ENCODE peak calls at places on chromosomes 6 and 20, in nine cellular contexts. G is GM23338, L is neural progenitor cell, E is thoracic aorta, F is fibroblast of lung, Q is stomach, S is HL-60, W is psoas muscle, P is A549. A is an unnamed sample.

GRCh38 chr20:9342651-9343050 is 171.7 kb upstream of the LAMP5 start:
- DNase-seq in Q (no peak), S (no peak), G (no peak), W (no peak), F (no peak), L (no peak), E (no peak), P (no peak), A (no peak)

GRCh38 chr6:53786832-53787231 is 8.0 kb upstream of the LRRC1 start:
- DNase-seq in S (no peak), W (no peak), G (no peak), F (no peak), L (no peak), Q (no peak), E (no peak), P (no peak), A (no peak)

GRCh38 chr20:21507275-21508229 is 6.3 kb downstream of the NKX2-2 start:
- DNase-seq in Q (no peak), G (peak), S (no peak), P (no peak), W (no peak), E (no peak), L (peak), F (no peak), A (no peak)

GRCh38 chr20:14445310-14445709 is 107.9 kb upstream of the FLRT3 start:
- DNase-seq in P (peak), S (no peak), G (no peak), Q (no peak), L (no peak), F (peak), E (no peak), W (no peak), A (peak)

GRCh38 chr6:13877116-13877515 is 47.6 kb upstream of the RNF182 start:
- DNase-seq in G (no peak), Q (no peak), P (no peak), F (peak), W (no peak), E (no peak), L (no peak), S (no peak), A (no peak)

GRCh38 chr20:1467355-1468116 is 887 bp upstream of the NSFL1C start:
- DNase-seq in S (peak), F (no peak), L (peak), E (no peak), W (no peak), Q (peak), G (peak), P (no peak), A (no peak)

GRCh38 chr6:885051-885590 is 192.2 kb upstream of the EXOC2 start:
- DNase-seq in P (no peak), F (no peak), E (no peak), G (no peak), L (no peak), Q (no peak), S (peak), W (no peak), A (no peak)

GRCh38 chr6:18211338-18211737 is 53.0 kb downstream of the DEK start:
- DNase-seq in W (no peak), S (no peak), E (no peak), Q (no peak), L (no peak), G (no peak), P (no peak), F (no peak), A (no peak)

GRCh38 chr20:61959301-61959700 is 106.4 kb downstream of the TAF4 start:
- DNase-seq in L (peak), E (no peak), F (no peak), P (peak), S (no peak), Q (no peak), W (no peak), G (peak), A (peak)

GRCh38 chr6:3977875-3978711 is 100.8 kb downstream of the FAM217A start:
- DNase-seq in E (no peak), W (no peak), S (peak), F (peak), G (peak), Q (no peak), P (peak), L (peak), A (peak)

GRCh38 chr6:11938285-11938890 is 73.7 kb upstream of the HIVEP1 start:
- DNase-seq in P (no peak), F (peak), G (peak), Q (no peak), L (peak), W (no peak), S (peak), E (no peak), A (no peak)

GRCh38 chr20:45358282-45359068 is 4.5 kb upstream of the SYS1 start:
- DNase-seq in G (no peak), P (no peak), S (peak), Q (peak), W (peak), F (peak), L (no peak), E (peak), A (no peak)

GRCh38 chr20:10445758-10446157 is 10.7 kb downstream of the SLX4IP start:
- DNase-seq in Q (no peak), W (no peak), E (no peak), G (no peak), P (no peak), S (no peak), L (no peak), F (no peak), A (no peak)

GRCh38 chr6:78910611-78911134 is 43.3 kb downstream of the IRAK1BP1 start:
- DNase-seq in P (no peak), F (peak), L (peak), E (no peak), W (peak), G (peak), Q (no peak), S (peak), A (peak)

GRCh38 chr20:31968299-31969126 is 562 bp downstream of the XKR7 start:
- DNase-seq in E (no peak), P (peak), G (peak), Q (peak), F (peak), W (peak), S (peak), L (peak), A (peak)

GRCh38 chr20:31608256-31608980 is 3.3 kb downstream of the ID1 start:
- DNase-seq in P (peak), G (peak), F (peak), Q (peak), S (peak), E (no peak), L (peak), W (peak), A (peak)

GRCh38 chr6:1068068-1068467 is 243.8 kb upstream of the FOXQ1 start:
- DNase-seq in P (no peak), S (no peak), Q (no peak), E (no peak), L (no peak), G (no peak), F (peak), W (no peak), A (no peak)

GRCh38 chr20:35568645-35569044 is 26.8 kb downstream of the ERGIC3 start:
- DNase-seq in L (peak), S (no peak), W (peak), E (no peak), G (peak), Q (no peak), P (peak), F (no peak), A (peak)

GRCh38 chr6:127069659-127070279 is 48.7 kb upstream of the RSPO3 start:
- DNase-seq in P (peak), L (peak), W (no peak), E (no peak), Q (no peak), S (no peak), G (peak), F (peak), A (peak)

GRCh38 chr6:3888153-3888957 is 39.2 kb downstream of the FAM50B start:
- DNase-seq in E (no peak), L (no peak), W (peak), P (peak), S (no peak), F (no peak), Q (peak), G (no peak), A (no peak)

GRCh38 chr6:8462169-8462568 is 26.8 kb upstream of the SLC35B3 start:
- DNase-seq in Q (no peak), S (no peak), L (no peak), W (no peak), G (no peak), P (no peak), F (no peak), E (no peak), A (no peak)

GRCh38 chr6:48084201-48084600 is 26.8 kb downstream of the PTCHD4 start:
- DNase-seq in W (no peak), L (no peak), P (no peak), Q (no peak), F (no peak), G (no peak), S (no peak), E (no peak), A (no peak)

GRCh38 chr6:134317471-134318131 is at the start of gene SGK1:
- DNase-seq in F (peak), E (no peak), Q (no peak), L (peak), G (peak), S (no peak), P (no peak), W (no peak), A (peak)

GRCh38 chr6:41580690-41581089 is 34.5 kb downstream of the FOXP4 start:
- DNase-seq in G (no peak), F (no peak), L (no peak), Q (no peak), S (no peak), P (no peak), E (no peak), W (no peak), A (no peak)

GRCh38 chr6:13012271-13012670 is 295.7 kb downstream of the PHACTR1 start:
- DNase-seq in F (no peak), S (peak), P (no peak), W (no peak), Q (no peak), L (no peak), G (no peak), E (no peak), A (no peak)

GRCh38 chr6:16333580-16333979 is 95.2 kb downstream of the GMPR start:
- DNase-seq in W (no peak), E (no peak), P (no peak), S (no peak), G (no peak), F (peak), L (no peak), Q (no peak), A (peak)

GRCh38 chr20:60581606-60582005 is 623.4 kb downstream of the CDH26 start:
- DNase-seq in P (no peak), E (no peak), W (no peak), G (no peak), L (no peak), S (no peak), F (no peak), Q (no peak), A (no peak)

GRCh38 chr6:89930789-89931188 is 36.5 kb downstream of the GJA10 start:
- DNase-seq in Q (no peak), W (no peak), F (no peak), S (no peak), L (no peak), P (no peak), E (no peak), G (no peak), A (no peak)

GRCh38 chr6:139778113-139778512 is 403.7 kb upstream of the CITED2 start:
- DNase-seq in P (no peak), Q (no peak), F (no peak), W (no peak), L (peak), E (no peak), S (no peak), G (no peak), A (no peak)

GRCh38 chr6:107244742-107245470 is 129.6 kb upstream of the BEND3 start:
- DNase-seq in F (no peak), P (no peak), E (no peak), Q (no peak), W (no peak), L (no peak), S (no peak), G (no peak), A (no peak)

GRCh38 chr20:63402860-63403220 is 41.7 kb upstream of the CHRNA4 start:
- DNase-seq in F (no peak), G (no peak), S (no peak), P (no peak), Q (no peak), W (no peak), E (no peak), L (no peak), A (no peak)

GRCh38 chr6:39083111-39083702 is 31.8 kb downstream of the SAYSD1 start:
- DNase-seq in L (no peak), S (no peak), E (no peak), Q (no peak), F (no peak), G (no peak), W (no peak), P (no peak), A (no peak)

GRCh38 chr20:51422912-51423667 is 119.4 kb downstream of the NFATC2 start:
- DNase-seq in E (no peak), W (no peak), F (no peak), S (no peak), L (no peak), P (no peak), Q (no peak), G (no peak), A (no peak)

GRCh38 chr6:112311950-112312547 is 35.1 kb upstream of the RFPL4B start:
- DNase-seq in L (peak), S (no peak), E (no peak), P (peak), W (no peak), Q (no peak), G (peak), F (no peak), A (peak)

GRCh38 chr6:161354241-161354840 is 80.5 kb upstream of the AGPAT4 start:
- DNase-seq in P (no peak), E (no peak), F (no peak), G (peak), W (no peak), S (no peak), Q (no peak), L (no peak), A (no peak)

GRCh38 chr6:113011803-113012202 is 664.7 kb downstream of the RFPL4B start:
- DNase-seq in E (no peak), S (no peak), W (no peak), F (peak), L (no peak), Q (no peak), G (no peak), P (no peak), A (no peak)

GRCh38 chr20:59580208-59580980 is 23.9 kb upstream of the PHACTR3 start:
- DNase-seq in L (no peak), S (no peak), W (no peak), E (no peak), G (no peak), Q (no peak), P (no peak), F (no peak), A (no peak)

GRCh38 chr6:14540276-14540675 is 422.7 kb downstream of the CD83 start:
- DNase-seq in W (peak), L (peak), P (no peak), G (no peak), S (no peak), E (no peak), F (peak), Q (peak), A (no peak)

GRCh38 chr6:166720859-166721258 is 93.8 kb upstream of the RPS6KA2 start:
- DNase-seq in L (no peak), W (no peak), F (no peak), G (no peak), Q (no peak), P (no peak), S (no peak), E (no peak), A (peak)

GRCh38 chr20:39269493-39270217 is 307.5 kb downstream of the DHX35 start:
- DNase-seq in E (no peak), S (no peak), P (no peak), Q (no peak), L (no peak), G (no peak), W (no peak), F (no peak), A (no peak)
- H3K27ac ChIP-seq in E (no peak), S (no peak), P (no peak), Q (no peak), L (no peak), G (no peak), W (no peak), F (no peak), A (no peak)

GRCh38 chr20:6646237-6646636 is 121.2 kb upstream of the BMP2 start:
- DNase-seq in L (no peak), P (no peak), G (no peak), S (no peak), E (no peak), W (no peak), F (no peak), Q (no peak), A (no peak)

GRCh38 chr20:6644818-6645620 is 122.5 kb upstream of the BMP2 start:
- DNase-seq in F (no peak), G (no peak), E (no peak), L (no peak), S (no peak), Q (no peak), W (no peak), P (no peak), A (no peak)

GRCh38 chr20:6636209-6637159 is 131.0 kb upstream of the BMP2 start:
- DNase-seq in G (peak), W (no peak), F (peak), L (peak), S (peak), Q (no peak), E (no peak), P (peak), A (peak)

GRCh38 chr20:6637160-6637579 is 130.3 kb upstream of the BMP2 start:
- DNase-seq in L (no peak), G (peak), W (no peak), E (no peak), F (no peak), P (no peak), S (no peak), Q (no peak), A (no peak)

GRCh38 chr20:6641012-6641411 is 126.5 kb upstream of the BMP2 start:
- DNase-seq in W (no peak), L (no peak), F (no peak), Q (no peak), P (no peak), G (no peak), E (no peak), S (no peak), A (no peak)
- TF ChIP-seq CTCF in W (no peak), L (no peak), F (no peak), Q (no peak), P (no peak), G (peak), E (no peak), S (no peak), A (no peak)

GRCh38 chr20:23159256-23159922 is 73.3 kb upstream of the CD93 start:
- DNase-seq in S (peak), F (peak), G (no peak), W (no peak), E (no peak), L (no peak), P (no peak), Q (peak), A (no peak)

GRCh38 chr20:23156170-23156841 is 70.2 kb upstream of the CD93 start:
- DNase-seq in S (peak), G (no peak), L (no peak), Q (peak), P (peak), E (peak), W (peak), F (peak), A (peak)

GRCh38 chr20:23157741-23158140 is 71.6 kb upstream of the CD93 start:
- DNase-seq in L (no peak), S (no peak), P (no peak), F (peak), W (no peak), E (no peak), Q (peak), G (no peak), A (peak)

GRCh38 chr20:23155141-23155590 is 69.0 kb upstream of the CD93 start:
- DNase-seq in Q (no peak), L (no peak), E (no peak), P (no peak), W (peak), F (no peak), S (peak), G (no peak), A (peak)

DNA sequence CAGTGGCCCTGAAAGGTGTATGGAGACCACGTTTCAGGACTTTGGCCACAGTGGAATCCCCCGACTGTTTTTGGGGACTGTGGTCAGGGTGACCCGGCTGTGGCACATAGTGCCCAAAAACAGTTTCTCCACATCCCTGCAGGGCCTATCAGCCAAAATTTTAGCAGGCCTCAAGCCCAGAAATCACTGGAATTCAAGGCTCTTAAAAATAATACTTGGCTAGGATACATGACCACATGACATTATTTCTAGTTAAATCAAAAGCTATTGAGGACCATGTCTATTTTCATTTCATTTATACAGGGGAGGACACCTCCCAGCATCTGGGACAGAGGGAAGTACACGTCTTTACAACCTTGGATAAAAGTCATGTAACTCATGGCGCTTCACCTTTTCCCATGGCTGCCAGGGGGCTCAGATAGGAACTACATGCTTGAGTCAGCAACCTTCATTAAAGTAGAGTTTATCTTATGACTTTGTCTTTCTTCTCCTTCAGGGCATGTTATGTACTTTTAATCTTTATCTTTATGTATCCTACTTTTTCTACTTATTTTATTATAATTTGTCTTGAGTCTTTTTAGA is 70.8 kb upstream of the CD93 start:
- DNase-seq in F (peak), G (no peak), Q (no peak), E (no peak), W (no peak), P (no peak), L (no peak), S (no peak), A (no peak)
- H3K27ac ChIP-seq in F (peak), G (no peak), Q (peak), E (peak), W (no peak), P (peak), L (no peak), S (peak), A (peak)

DNA sequence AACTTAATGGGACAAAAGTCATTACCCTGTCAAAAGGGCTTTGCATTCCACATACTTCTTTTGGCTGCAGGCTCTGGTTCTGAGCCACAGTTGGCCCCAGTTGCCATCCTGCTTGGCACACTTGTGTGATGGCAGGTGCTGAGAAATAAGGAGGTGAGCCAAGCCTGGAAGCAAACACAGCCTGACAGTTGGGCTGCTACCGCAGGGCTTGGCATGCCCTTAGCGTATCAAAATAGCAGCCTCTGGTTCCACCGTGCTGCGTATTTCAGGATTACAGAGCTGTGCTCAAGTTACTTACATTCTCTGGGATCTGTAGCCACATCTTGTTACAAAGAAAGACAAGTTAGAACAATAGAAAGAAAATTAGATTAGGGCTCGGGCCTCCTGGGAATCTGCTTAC is 11.1 kb downstream of the MTHFD1L start:
- DNase-seq in S (no peak), G (peak), L (peak), E (peak), Q (peak), F (peak), W (peak), P (no peak), A (no peak)
- TF ChIP-seq CTCF in S (no peak), G (no peak), L (peak), E (no peak), Q (no peak), F (peak), W (peak), P (no peak), A (no peak)

DNA sequence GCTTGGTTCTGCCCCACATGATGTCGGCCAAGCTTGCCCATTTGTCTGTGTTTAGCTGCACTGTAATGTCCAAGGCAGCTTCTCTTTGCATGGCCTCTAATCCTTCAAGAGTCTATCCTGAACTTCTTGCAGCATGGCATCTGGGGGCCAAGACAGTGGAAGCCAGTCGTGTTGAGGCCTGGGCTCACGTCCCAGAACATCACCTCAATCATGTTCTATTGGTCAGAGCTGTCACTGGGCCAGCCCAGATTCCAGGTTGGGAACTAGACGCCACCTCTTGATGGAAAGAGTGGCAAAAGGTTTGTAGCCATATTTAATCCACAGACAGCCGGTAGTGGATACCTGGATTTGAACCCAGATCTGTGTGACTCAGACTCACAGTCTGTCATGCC is 25.3 kb downstream of the PPARD start:
- DNase-seq in E (no peak), P (no peak), S (no peak), Q (no peak), F (no peak), L (no peak), W (peak), G (no peak), A (no peak)
- H3K27ac ChIP-seq in E (no peak), P (no peak), S (no peak), Q (no peak), F (peak), L (no peak), W (peak), G (no peak), A (no peak)